ENCODE peak calls at places on chromosome 19, in eight cellular contexts. Z is lower lobe of right lung; B is activated B cell treated with CpG ODN at 0.5 μM for 24 hours; G is CD8-positive, alpha-beta T cell; N is right lobe of liver; E is WTC11; Q is body of pancreas; K is keratinocyte. Y is an unnamed sample.

GRCh38 chr19:13001166-13001501 is 5.9 kb downstream of the NFIX start:
- DNase-seq in Z (no peak), B (no peak), G (no peak), N (no peak), E (no peak), Q (no peak), K (no peak), Y (no peak)

GRCh38 chr19:609001-609340 is 19.3 kb downstream of the HCN2 start:
- DNase-seq in Z (peak), B (no peak), G (no peak), N (peak), E (no peak), Q (no peak), K (no peak), Y (no peak)

GRCh38 chr19:47581605-47582319 is 8.8 kb upstream of the ZNF541 start:
- DNase-seq in Z (peak), B (no peak), G (no peak), N (no peak), E (no peak), Q (no peak), K (no peak), Y (no peak)

GRCh38 chr19:17339088-17339741 is 1.9 kb downstream of the GTPBP3 start:
- DNase-seq in Z (no peak), B (no peak), G (no peak), N (no peak), E (peak), Q (no peak), K (no peak), Y (no peak)

GRCh38 chr19:45782820-45783785 is 813 bp upstream of the DMPK start:
- DNase-seq in Z (no peak), B (no peak), G (no peak), N (no peak), E (no peak), Q (no peak), K (no peak), Y (no peak)

GRCh38 chr19:38993271-38993670 is 17.7 kb upstream of the FBXO17 start:
- DNase-seq in Z (no peak), B (no peak), G (no peak), N (no peak), E (no peak), Q (no peak), K (peak), Y (no peak)

GRCh38 chr19:36256853-36257511 is 42.1 kb downstream of the ZNF146 start:
- DNase-seq in Z (no peak), B (no peak), G (no peak), N (no peak), E (no peak), Q (no peak), K (no peak), Y (no peak)

GRCh38 chr19:55486043-55486970 is 1.3 kb downstream of the NAT14 start:
- DNase-seq in Z (no peak), B (no peak), G (no peak), N (no peak), E (no peak), Q (no peak), K (no peak), Y (no peak)

GRCh38 chr19:38425810-38426466 is at the start of gene RASGRP4:
- DNase-seq in Z (peak), B (peak), G (no peak), N (peak), E (peak), Q (no peak), K (no peak), Y (no peak)

GRCh38 chr19:41860419-41861097 is 503 bp downstream of the RPS19 start:
- DNase-seq in Z (peak), B (peak), G (no peak), N (no peak), E (no peak), Q (no peak), K (no peak), Y (no peak)

GRCh38 chr19:17873661-17874422 is 2.1 kb downstream of the SLC5A5 start:
- DNase-seq in Z (peak), B (peak), G (peak), N (no peak), E (peak), Q (peak), K (no peak), Y (no peak)

GRCh38 chr19:47503823-47504145 is 11.1 kb downstream of the NAPA start:
- DNase-seq in Z (no peak), B (no peak), G (no peak), N (no peak), E (no peak), Q (no peak), K (no peak), Y (no peak)

GRCh38 chr19:46958542-46958941 is 61.1 kb upstream of the NPAS1 start:
- DNase-seq in Z (no peak), B (no peak), G (no peak), N (no peak), E (no peak), Q (no peak), K (no peak), Y (no peak)

GRCh38 chr19:46115396-46116109 is 8.9 kb downstream of the IGFL3 start:
- DNase-seq in Z (no peak), B (no peak), G (no peak), N (no peak), E (no peak), Q (peak), K (no peak), Y (no peak)

GRCh38 chr19:29666634-29667389 is 1.6 kb downstream of the PLEKHF1 start:
- DNase-seq in Z (peak), B (no peak), G (no peak), N (peak), E (peak), Q (peak), K (no peak), Y (no peak)

GRCh38 chr19:29670255-29670654 is 5.0 kb downstream of the PLEKHF1 start:
- DNase-seq in Z (no peak), B (no peak), G (no peak), N (no peak), E (no peak), Q (no peak), K (no peak), Y (no peak)

GRCh38 chr19:29667390-29667783 is 2.1 kb downstream of the PLEKHF1 start:
- DNase-seq in Z (no peak), B (no peak), G (no peak), N (no peak), E (no peak), Q (no peak), K (no peak), Y (no peak)

GRCh38 chr19:29667941-29668340 is 2.7 kb downstream of the PLEKHF1 start:
- DNase-seq in Z (no peak), B (no peak), G (peak), N (peak), E (no peak), Q (no peak), K (no peak), Y (no peak)

DNA sequence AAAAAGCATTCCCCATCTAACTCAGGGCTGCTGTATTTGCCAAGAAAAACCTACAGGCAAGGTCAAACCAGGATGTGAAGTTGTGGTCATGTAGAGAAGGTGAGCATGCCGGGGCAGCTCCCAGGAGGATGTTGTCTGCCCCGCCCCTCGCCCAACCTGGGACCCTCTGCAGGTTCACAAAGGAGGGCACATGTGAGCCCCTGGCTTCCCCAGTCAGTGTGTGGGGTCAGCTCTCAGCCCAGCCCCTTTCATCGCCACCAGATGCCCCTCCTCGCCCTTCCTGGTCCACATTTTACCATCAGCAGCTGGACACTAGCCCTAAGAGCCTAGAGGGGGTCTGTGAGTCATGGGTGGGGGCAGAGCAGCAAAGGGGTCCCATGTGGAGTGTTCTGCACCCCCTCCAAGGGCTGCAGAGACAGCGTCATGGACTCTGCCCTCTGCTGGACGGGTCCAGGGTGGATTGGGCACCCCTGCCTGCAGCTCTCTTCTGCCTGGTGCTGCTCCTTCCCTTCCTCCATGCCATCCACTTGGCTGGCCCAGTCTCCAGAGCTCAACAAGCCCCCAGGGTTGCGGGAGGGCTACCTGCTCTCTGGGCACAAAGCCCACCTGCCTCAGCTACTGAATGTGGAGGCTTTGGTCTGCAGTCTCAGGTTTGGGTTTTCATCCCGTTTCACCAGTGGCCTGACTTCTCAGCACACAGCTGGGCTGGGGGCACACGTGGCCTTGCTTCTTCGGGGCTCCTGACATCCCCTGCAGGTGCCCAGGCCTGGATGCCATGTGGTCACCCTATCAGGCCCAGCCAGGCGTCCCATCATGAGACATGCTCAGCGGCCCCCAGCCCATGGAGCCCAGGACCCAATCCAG is 3.7 kb downstream of the PLEKHF1 start:
- DNase-seq in Z (no peak), B (no peak), G (no peak), N (peak), E (peak), Q (no peak), K (no peak), Y (no peak)
- TF ChIP-seq CTCF in Z (no peak), B (no peak), G (no peak), N (peak), E (no peak), Q (no peak), K (peak), Y (peak)

DNA sequence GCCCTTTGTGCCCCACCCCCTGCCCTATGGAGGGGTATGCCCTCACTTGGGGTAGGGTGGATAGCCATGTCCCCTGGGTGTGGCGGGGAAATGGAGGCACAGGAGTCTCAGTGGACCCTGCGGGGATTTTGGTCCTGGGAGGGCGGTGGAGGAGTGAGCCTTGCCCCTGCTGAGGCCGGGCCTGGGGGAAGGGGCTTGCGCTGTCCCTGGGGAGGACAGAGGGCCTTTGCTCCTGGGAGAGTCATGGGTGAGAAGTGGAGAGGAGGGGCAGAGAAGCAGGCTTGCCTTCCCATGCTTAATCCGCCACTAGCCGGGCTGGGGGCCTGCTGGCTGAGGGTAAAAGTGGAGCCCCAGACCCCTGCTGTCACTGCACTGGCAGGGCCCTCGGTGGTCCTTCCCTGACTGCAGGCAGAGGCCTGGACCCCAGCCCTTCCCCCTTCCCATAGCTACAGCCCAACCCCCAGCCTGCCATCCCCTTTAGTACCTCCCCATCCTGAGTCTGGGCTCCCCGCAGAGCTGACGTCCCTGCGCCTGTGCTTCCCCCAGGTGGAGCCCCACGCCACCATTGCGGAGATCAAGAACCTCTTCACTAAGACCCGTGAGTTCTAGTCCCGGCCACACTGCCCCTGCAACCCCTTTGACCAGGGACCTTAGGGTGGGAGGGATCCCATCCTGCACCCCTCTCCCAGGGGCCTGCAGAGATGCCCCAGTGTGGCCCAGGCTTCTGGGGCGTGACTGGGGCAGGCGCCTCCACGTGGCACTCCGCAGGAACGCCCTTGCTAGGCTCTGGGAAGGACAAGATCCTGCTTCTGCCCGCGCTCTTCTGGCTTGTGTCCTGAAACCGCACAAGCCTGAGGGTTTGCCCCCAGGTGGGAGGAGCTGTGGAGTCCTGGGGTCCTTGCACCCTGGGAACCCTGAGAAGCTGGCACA is 8.9 kb downstream of the NDUFB7 start:
- DNase-seq in Z (no peak), B (no peak), G (no peak), N (no peak), E (peak), Q (no peak), K (no peak), Y (no peak)
- TF ChIP-seq CTCF in Z (no peak), B (no peak), G (no peak), N (no peak), E (no peak), Q (no peak), K (peak), Y (no peak)

GRCh38 chr19:32748497-32748896 is 28.9 kb downstream of the TDRD12 start:
- DNase-seq in Z (no peak), B (no peak), G (no peak), N (no peak), E (peak), Q (peak), K (no peak), Y (no peak)
- TF ChIP-seq CTCF in Z (no peak), B (no peak), G (peak), N (no peak), E (no peak), Q (no peak), K (peak), Y (peak)

DNA sequence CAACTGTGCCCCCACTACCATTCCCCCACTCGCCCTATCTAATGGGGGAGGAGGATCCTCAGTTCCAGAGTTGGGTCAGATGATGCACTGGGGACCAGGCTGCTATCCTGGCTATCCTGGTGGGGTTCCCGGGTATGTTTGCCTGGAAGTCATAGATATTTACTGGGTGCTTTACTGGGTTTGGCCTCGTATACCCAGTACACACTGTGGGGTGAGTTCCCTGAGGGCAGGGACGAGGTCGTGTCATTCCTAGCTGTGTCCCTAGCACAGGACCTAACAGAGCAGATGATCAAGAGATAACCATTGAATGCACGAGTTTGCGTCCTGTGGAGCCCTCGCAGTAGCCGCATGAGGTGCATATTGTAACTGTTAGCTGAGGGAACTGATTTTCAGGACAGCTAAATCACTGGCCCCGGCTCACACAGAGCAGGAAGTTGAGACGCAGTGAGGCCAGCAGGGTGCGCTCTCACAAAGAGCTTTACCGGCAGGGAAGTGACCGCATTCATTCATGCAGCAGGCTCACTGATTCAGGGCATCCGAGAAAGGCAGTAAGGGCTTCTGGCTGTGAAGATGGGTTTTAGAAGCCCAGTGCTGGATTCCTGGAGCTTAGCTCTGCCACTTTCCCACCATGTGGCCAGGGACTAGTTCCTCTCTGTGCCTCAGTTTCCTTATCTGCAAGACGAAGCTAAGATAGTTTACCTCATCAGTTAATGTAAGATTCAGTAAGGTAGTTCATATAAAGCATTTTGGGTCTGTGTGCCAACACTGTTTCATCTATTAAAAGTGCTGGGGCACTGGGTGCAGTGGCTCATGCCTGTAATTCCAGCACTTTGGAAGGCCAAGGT is 6.0 kb downstream of the RUVBL2 start:
- DNase-seq in Z (peak), B (peak), G (peak), N (peak), E (peak), Q (peak), K (no peak), Y (no peak)
- TF ChIP-seq CTCF in Z (peak), B (no peak), G (peak), N (peak), E (peak), Q (peak), K (peak), Y (peak)

DNA sequence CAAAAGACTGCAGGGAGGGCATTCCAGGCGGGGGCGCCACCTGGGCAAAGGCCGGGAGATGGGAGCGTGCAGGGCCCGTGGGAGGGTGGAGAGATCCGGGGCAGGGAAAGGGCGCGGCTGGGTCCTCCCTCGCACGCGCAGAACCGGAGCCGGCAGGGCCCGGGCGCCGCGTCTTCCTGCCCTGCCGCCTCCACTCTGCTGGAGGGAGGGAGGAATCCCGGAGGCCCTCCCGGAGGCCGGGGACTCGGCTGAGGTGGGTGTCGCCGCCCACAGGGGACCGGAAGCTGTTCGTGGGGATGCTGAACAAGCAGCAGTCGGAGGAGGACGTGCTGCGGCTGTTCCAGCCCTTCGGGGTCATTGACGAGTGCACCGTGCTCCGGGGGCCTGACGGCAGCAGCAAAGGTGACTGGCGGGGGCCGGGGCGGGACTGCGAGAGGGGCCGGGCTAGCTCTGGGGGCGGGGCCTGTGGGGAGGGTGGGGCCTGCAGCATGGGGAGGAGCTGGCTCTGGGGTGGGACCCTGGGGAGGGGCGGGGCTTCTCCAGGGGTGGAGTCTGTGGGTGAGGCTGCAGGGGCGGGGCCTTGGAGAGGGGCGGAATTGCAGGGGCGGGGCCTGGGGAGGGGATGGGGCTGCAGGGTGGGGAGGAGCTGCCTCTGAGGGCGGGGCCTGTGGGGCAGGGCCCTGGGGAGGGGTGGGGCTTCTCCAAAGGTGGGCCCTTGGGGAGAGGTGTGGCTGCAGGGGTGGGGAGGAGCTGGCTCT is 51.3 kb downstream of the CELF5 start:
- DNase-seq in Z (peak), B (peak), G (peak), N (peak), E (peak), Q (peak), K (peak), Y (no peak)
- TF ChIP-seq CTCF in Z (peak), B (no peak), G (peak), N (no peak), E (peak), Q (no peak), K (peak), Y (peak)

GRCh38 chr19:4867534-4868285 is at the start of gene PLIN3:
- DNase-seq in Z (peak), B (peak), G (peak), N (peak), E (peak), Q (peak), K (peak), Y (peak)
- TF ChIP-seq CTCF in Z (no peak), B (no peak), G (no peak), N (no peak), E (no peak), Q (no peak), K (no peak), Y (no peak)

DNA sequence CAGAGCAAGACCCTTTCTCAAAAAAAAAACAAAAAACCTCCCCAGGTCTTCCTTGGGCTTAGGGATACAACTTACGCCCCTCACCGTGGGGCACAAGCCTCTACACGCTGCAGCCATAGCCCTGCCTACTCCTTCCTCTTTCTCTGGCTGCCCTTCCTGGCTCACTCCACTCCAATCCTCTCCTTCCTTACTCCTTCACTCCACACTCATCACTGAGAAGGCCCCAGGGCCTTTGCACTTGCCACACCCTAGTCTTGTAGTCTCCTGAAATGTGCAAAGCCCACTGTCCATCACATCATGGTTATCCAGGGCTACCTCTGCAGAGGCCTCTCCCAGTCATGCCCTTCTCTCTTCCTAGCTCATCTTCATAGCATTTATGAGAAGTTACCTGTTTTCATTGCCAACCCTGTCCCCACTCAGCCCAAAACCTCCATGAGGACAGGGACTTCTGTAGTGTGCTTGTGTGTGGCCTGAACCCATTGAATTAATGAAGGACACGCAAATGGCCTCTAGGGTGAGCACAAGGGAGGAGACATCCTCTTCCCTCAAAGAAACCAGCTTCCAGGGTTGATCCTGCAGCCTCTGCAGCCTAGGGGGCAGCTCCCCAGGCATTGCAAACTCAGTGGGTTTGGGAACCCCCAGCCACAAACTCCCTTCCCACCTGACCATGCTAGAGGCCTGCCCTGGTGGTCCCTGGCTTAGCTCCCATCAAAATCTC is 7.9 kb upstream of the HSH2D start:
- DNase-seq in Z (no peak), B (no peak), G (no peak), N (no peak), E (no peak), Q (no peak), K (no peak), Y (no peak)
- TF ChIP-seq CTCF in Z (no peak), B (no peak), G (no peak), N (no peak), E (no peak), Q (no peak), K (no peak), Y (no peak)